ENCODE peak calls at places on chromosomes 12 and 14, in six cellular contexts. One of them, this sample, is unnamed.

GRCh38 chr12:116882742-116883141 is 1.5 kb upstream of the HRK start:
- DNase-seq in neural crest cell: no peak
- DNase-seq in GM13977: peak; percentile 44
- DNase-seq in pancreas: no peak
- DNase-seq in CD4-positive, alpha-beta T cell: no peak
- DNase-seq in IMR-90: peak; percentile 61
- DNase-seq in this sample: no peak

GRCh38 chr12:14058717-14059116 is 77.3 kb upstream of the GRIN2B start:
- DNase-seq in neural crest cell: no peak
- DNase-seq in GM13977: no peak
- DNase-seq in pancreas: no peak
- DNase-seq in CD4-positive, alpha-beta T cell: no peak
- DNase-seq in IMR-90: no peak
- DNase-seq in this sample: no peak

GRCh38 chr14:88933203-88933602 is 108.8 kb downstream of the TTC8 start:
- DNase-seq in pancreas: no peak
- DNase-seq in CD4-positive, alpha-beta T cell: no peak
- DNase-seq in neural crest cell: no peak
- DNase-seq in GM13977: no peak
- DNase-seq in IMR-90: no peak
- DNase-seq in this sample: no peak

GRCh38 chr14:91246051-91246852 is 1.7 kb upstream of the GPR68 start:
- DNase-seq in IMR-90: no peak
- DNase-seq in neural crest cell: no peak
- DNase-seq in CD4-positive, alpha-beta T cell: peak; percentile 65
- DNase-seq in GM13977: no peak
- DNase-seq in pancreas: no peak
- DNase-seq in this sample: no peak

GRCh38 chr12:117147639-117148038 is 42.6 kb downstream of the FBXO21 start:
- DNase-seq in neural crest cell: no peak
- DNase-seq in pancreas: no peak
- DNase-seq in IMR-90: no peak
- DNase-seq in GM13977: no peak
- DNase-seq in CD4-positive, alpha-beta T cell: no peak
- DNase-seq in this sample: no peak

GRCh38 chr12:74890237-74890599 is 319.4 kb downstream of the KCNC2 start:
- DNase-seq in pancreas: no peak
- DNase-seq in neural crest cell: no peak
- DNase-seq in IMR-90: peak; percentile 92
- DNase-seq in GM13977: peak; percentile 20
- DNase-seq in CD4-positive, alpha-beta T cell: no peak
- DNase-seq in this sample: no peak

GRCh38 chr12:103841690-103842584 is 903 bp upstream of the NT5DC3 start:
- DNase-seq in GM13977: no peak
- DNase-seq in neural crest cell: no peak
- DNase-seq in CD4-positive, alpha-beta T cell: no peak
- DNase-seq in IMR-90: peak; percentile 76
- DNase-seq in pancreas: peak; percentile 84
- DNase-seq in this sample: no peak

GRCh38 chr14:29282169-29282568 is 515.6 kb downstream of the FOXG1 start:
- DNase-seq in IMR-90: peak; percentile 50
- DNase-seq in neural crest cell: no peak
- DNase-seq in pancreas: no peak
- DNase-seq in CD4-positive, alpha-beta T cell: no peak
- DNase-seq in GM13977: no peak
- DNase-seq in this sample: no peak

GRCh38 chr12:131755305-131756113 is 44.6 kb downstream of the SFSWAP start:
- DNase-seq in neural crest cell: no peak
- DNase-seq in CD4-positive, alpha-beta T cell: no peak
- DNase-seq in GM13977: peak; percentile 60
- DNase-seq in IMR-90: peak; percentile 10
- DNase-seq in pancreas: no peak
- DNase-seq in this sample: no peak

GRCh38 chr12:10304161-10304574 is 3.5 kb upstream of the KLRD1 start:
- DNase-seq in CD4-positive, alpha-beta T cell: no peak
- DNase-seq in IMR-90: peak; percentile 87
- DNase-seq in neural crest cell: no peak
- DNase-seq in pancreas: no peak
- DNase-seq in GM13977: no peak
- DNase-seq in this sample: no peak

GRCh38 chr12:127005406-127005805 is 1261.6 kb upstream of the TMEM132C start:
- DNase-seq in GM13977: no peak
- DNase-seq in pancreas: no peak
- DNase-seq in IMR-90: no peak
- DNase-seq in neural crest cell: no peak
- DNase-seq in CD4-positive, alpha-beta T cell: no peak
- DNase-seq in this sample: no peak

GRCh38 chr12:32163596-32163995 is 56.9 kb downstream of the BICD1 start:
- DNase-seq in pancreas: no peak
- DNase-seq in IMR-90: peak; percentile 50
- DNase-seq in neural crest cell: no peak
- DNase-seq in GM13977: no peak
- DNase-seq in CD4-positive, alpha-beta T cell: no peak
- DNase-seq in this sample: no peak

GRCh38 chr14:103854017-103854808 is 6.8 kb upstream of the PPP1R13B start:
- DNase-seq in pancreas: no peak
- DNase-seq in neural crest cell: no peak
- DNase-seq in GM13977: no peak
- DNase-seq in IMR-90: no peak
- DNase-seq in CD4-positive, alpha-beta T cell: no peak
- DNase-seq in this sample: no peak

GRCh38 chr14:88563845-88564244 is 1.0 kb downstream of the ZC3H14 start:
- DNase-seq in pancreas: no peak
- DNase-seq in IMR-90: no peak
- DNase-seq in neural crest cell: no peak
- DNase-seq in GM13977: no peak
- DNase-seq in CD4-positive, alpha-beta T cell: no peak
- DNase-seq in this sample: no peak

GRCh38 chr12:75591628-75592027 is 80.2 kb upstream of the KRR1 start:
- DNase-seq in IMR-90: peak; percentile 34
- DNase-seq in CD4-positive, alpha-beta T cell: no peak
- DNase-seq in GM13977: no peak
- DNase-seq in pancreas: no peak
- DNase-seq in neural crest cell: no peak
- DNase-seq in this sample: no peak

GRCh38 chr14:22918519-22918808 is 485 bp downstream of the RBM23 start:
- DNase-seq in IMR-90: no peak
- DNase-seq in neural crest cell: no peak
- DNase-seq in CD4-positive, alpha-beta T cell: no peak
- DNase-seq in GM13977: no peak
- DNase-seq in pancreas: no peak
- DNase-seq in this sample: no peak

GRCh38 chr12:27805238-27805637 is 25.2 kb upstream of the MANSC4 start:
- DNase-seq in pancreas: no peak
- DNase-seq in IMR-90: no peak
- DNase-seq in neural crest cell: no peak
- DNase-seq in GM13977: no peak
- DNase-seq in CD4-positive, alpha-beta T cell: no peak
- DNase-seq in this sample: no peak

GRCh38 chr14:95250936-95251335 is 68.8 kb downstream of the CLMN start:
- DNase-seq in GM13977: no peak
- DNase-seq in pancreas: no peak
- DNase-seq in IMR-90: no peak
- DNase-seq in CD4-positive, alpha-beta T cell: no peak
- DNase-seq in neural crest cell: no peak
- DNase-seq in this sample: no peak

GRCh38 chr12:50580436-50580835 is 75.7 kb downstream of the DIP2B start:
- DNase-seq in neural crest cell: no peak
- DNase-seq in IMR-90: no peak
- DNase-seq in CD4-positive, alpha-beta T cell: no peak
- DNase-seq in pancreas: no peak
- DNase-seq in GM13977: no peak
- DNase-seq in this sample: no peak

GRCh38 chr14:90654831-90655276 is 161.4 kb downstream of the TTC7B start:
- DNase-seq in pancreas: no peak
- DNase-seq in GM13977: no peak
- DNase-seq in neural crest cell: no peak
- DNase-seq in CD4-positive, alpha-beta T cell: no peak
- DNase-seq in IMR-90: peak; percentile 74
- DNase-seq in this sample: no peak

GRCh38 chr12:22537000-22537544 is 7.3 kb downstream of the C2CD5 start:
- DNase-seq in neural crest cell: no peak
- DNase-seq in GM13977: no peak
- DNase-seq in IMR-90: no peak
- DNase-seq in pancreas: no peak
- DNase-seq in CD4-positive, alpha-beta T cell: no peak
- DNase-seq in this sample: no peak

GRCh38 chr12:91662021-91662420 is 479.4 kb upstream of the DCN start:
- DNase-seq in neural crest cell: no peak
- DNase-seq in IMR-90: no peak
- DNase-seq in pancreas: no peak
- DNase-seq in GM13977: no peak
- DNase-seq in CD4-positive, alpha-beta T cell: no peak
- DNase-seq in this sample: no peak

GRCh38 chr14:68379510-68380303 is 413.2 kb downstream of the ZFP36L1 start:
- DNase-seq in CD4-positive, alpha-beta T cell: peak; percentile 26
- DNase-seq in pancreas: no peak
- DNase-seq in GM13977: no peak
- DNase-seq in neural crest cell: no peak
- DNase-seq in IMR-90: no peak
- DNase-seq in this sample: no peak

GRCh38 chr14:22070119-22070982 is 396.7 kb upstream of the OR4E1 start:
- DNase-seq in CD4-positive, alpha-beta T cell: peak; percentile 53
- DNase-seq in neural crest cell: no peak
- DNase-seq in pancreas: no peak
- DNase-seq in IMR-90: no peak
- DNase-seq in GM13977: no peak
- DNase-seq in this sample: peak; percentile 16

GRCh38 chr12:49843411-49843810 is 505 bp upstream of the BCDIN3D start:
- DNase-seq in pancreas: no peak
- DNase-seq in CD4-positive, alpha-beta T cell: no peak
- DNase-seq in GM13977: no peak
- DNase-seq in neural crest cell: no peak
- DNase-seq in IMR-90: no peak
- DNase-seq in this sample: no peak

GRCh38 chr14:70919774-70920173 is 12.5 kb downstream of the PCNX1 start:
- DNase-seq in pancreas: no peak
- DNase-seq in IMR-90: peak; percentile 37
- DNase-seq in GM13977: no peak
- DNase-seq in neural crest cell: no peak
- DNase-seq in CD4-positive, alpha-beta T cell: no peak
- DNase-seq in this sample: no peak

GRCh38 chr14:97217094-97217885 is 420.1 kb downstream of the VRK1 start:
- DNase-seq in CD4-positive, alpha-beta T cell: no peak
- DNase-seq in pancreas: no peak
- DNase-seq in GM13977: no peak
- DNase-seq in neural crest cell: no peak
- DNase-seq in IMR-90: no peak
- DNase-seq in this sample: no peak
- TF ChIP-seq CTCF in CD4-positive, alpha-beta T cell: no peak
- TF ChIP-seq CTCF in pancreas: no peak
- TF ChIP-seq CTCF in GM13977: no peak
- TF ChIP-seq CTCF in neural crest cell: no peak
- TF ChIP-seq CTCF in IMR-90: no peak
- TF ChIP-seq CTCF in this sample: no peak

DNA sequence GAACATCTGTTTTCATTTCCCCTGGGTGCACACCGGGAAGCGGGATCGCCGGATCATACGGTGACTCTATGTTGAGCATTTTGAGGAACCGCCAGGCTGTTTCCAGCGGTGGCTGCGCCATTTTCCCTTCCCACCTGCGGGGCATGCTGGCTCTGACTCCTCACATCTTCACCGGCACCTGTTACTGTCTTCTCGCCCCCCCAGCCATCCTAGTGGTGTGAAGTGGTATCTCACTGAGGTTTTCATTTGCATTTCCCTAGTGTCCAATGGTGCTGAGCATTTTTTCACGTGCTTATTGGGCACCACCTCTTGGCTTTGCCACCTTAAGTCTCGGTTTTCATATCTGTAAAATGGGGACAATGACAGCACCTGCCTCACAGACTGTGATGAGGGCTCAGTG is 44.1 kb upstream of the EML1 start:
- DNase-seq in GM13977: no peak
- DNase-seq in CD4-positive, alpha-beta T cell: no peak
- DNase-seq in IMR-90: no peak
- DNase-seq in pancreas: peak; percentile 23
- DNase-seq in neural crest cell: no peak
- DNase-seq in this sample: no peak
- TF ChIP-seq CTCF in GM13977: no peak
- TF ChIP-seq CTCF in CD4-positive, alpha-beta T cell: no peak
- TF ChIP-seq CTCF in IMR-90: peak; percentile 14
- TF ChIP-seq CTCF in pancreas: no peak
- TF ChIP-seq CTCF in neural crest cell: peak; percentile 47
- TF ChIP-seq CTCF in this sample: no peak

DNA sequence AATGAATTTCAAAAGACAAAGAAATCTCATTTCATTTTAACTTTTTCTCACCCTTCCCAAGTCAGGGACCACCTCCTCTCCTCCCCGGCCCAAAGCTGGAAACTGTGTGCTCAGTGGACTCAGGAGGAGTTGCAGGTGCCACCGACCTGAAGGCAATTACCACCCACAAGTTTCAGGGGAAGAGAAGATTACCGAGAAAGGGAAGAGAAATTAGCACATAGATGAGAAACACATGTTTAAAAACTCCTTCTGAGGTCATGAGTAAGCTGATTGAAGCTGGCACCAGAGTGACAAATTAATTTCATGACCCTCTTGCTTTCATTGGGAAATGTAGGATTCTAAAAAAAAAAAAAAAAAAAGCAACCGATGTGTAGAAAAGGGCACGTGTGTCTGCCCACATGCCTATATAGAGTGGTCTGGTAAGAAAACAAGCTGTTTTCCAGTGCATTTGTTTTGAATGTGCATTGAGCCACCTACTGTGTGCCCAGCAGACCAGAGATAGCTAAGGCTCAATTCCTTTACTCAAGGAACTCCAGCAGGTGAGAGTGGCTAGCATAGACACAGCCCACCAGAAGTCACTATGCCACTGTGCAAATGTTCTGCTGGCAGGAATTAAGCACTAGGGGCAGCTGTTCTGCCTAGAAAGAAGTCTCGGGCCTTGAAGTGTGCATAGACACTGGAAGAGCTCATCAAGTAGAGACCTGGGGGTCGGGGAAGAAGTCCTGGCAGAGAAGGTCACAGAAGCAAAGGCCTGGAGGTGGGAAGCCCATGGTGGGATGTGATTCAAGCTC is 30.5 kb downstream of the DPF3 start:
- DNase-seq in CD4-positive, alpha-beta T cell: no peak
- DNase-seq in IMR-90: no peak
- DNase-seq in pancreas: no peak
- DNase-seq in neural crest cell: no peak
- DNase-seq in GM13977: peak; percentile 17
- DNase-seq in this sample: no peak
- TF ChIP-seq CTCF in CD4-positive, alpha-beta T cell: no peak
- TF ChIP-seq CTCF in IMR-90: no peak
- TF ChIP-seq CTCF in pancreas: no peak
- TF ChIP-seq CTCF in neural crest cell: no peak
- TF ChIP-seq CTCF in GM13977: no peak
- TF ChIP-seq CTCF in this sample: no peak

DNA sequence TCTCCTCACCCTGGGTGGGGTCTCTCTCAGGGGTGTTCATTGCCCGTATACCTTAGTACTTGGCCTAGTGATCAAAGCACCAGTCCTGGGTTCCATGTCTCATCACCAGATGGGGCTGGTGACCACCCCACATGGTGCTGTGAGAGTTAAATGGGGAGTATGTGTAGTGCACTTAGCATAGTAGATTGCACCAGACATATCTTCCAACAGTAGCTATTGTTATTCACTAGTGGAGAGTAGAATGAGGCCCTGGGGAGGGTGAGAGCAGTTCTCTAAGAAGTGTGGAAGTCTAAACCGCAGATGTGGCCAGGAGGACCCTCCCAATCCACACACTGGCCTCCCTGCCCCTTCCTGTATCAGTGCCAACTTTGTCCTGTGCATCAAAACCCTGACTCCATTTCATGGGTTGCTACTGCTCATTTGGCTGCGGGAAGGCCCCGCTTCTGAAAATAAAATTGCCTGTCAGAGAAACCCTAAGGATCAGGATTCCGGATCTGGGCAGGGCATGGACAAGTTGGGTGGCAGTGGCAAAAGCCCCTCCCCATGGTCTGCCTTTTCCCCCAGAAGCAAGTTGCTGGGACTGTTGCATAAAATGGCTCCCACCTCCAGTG is 4.4 kb downstream of the CD9 start:
- DNase-seq in CD4-positive, alpha-beta T cell: no peak
- DNase-seq in pancreas: no peak
- DNase-seq in neural crest cell: no peak
- DNase-seq in GM13977: no peak
- DNase-seq in IMR-90: no peak
- DNase-seq in this sample: no peak
- TF ChIP-seq CTCF in CD4-positive, alpha-beta T cell: no peak
- TF ChIP-seq CTCF in pancreas: no peak
- TF ChIP-seq CTCF in neural crest cell: no peak
- TF ChIP-seq CTCF in GM13977: peak; percentile 27
- TF ChIP-seq CTCF in IMR-90: no peak
- TF ChIP-seq CTCF in this sample: no peak

This sample was measured in activated B cell treated with CpG ODN at 0.5 μM for 24 hours.